ENCODE peak calls at places on chromosomes 16 and 17, in eight cellular contexts. R, V, Y, J, W, Q, B and H are unnamed samples.

GRCh38 chr16:46833465-46833810 is 2.5 kb upstream of the C16orf87 start:
- DNase-seq in R (no peak), V (no peak), Y (no peak), J (no peak), W (no peak), Q (no peak), B (no peak), H (no peak)

GRCh38 chr17:69047368-69048263 is 13.1 kb downstream of the ABCA9 start:
- DNase-seq in R (peak; percentile 76), V (peak; percentile 87), Y (peak; percentile 87), J (no peak), W (no peak), Q (no peak), B (no peak), H (peak; percentile 47)

GRCh38 chr17:44398692-44399691 is 9.5 kb upstream of the ITGA2B start:
- DNase-seq in R (no peak), V (no peak), Y (no peak), J (no peak), W (no peak), Q (no peak), B (no peak), H (no peak)

GRCh38 chr17:42780816-42781638 is 617 bp downstream of the WNK4 start:
- DNase-seq in R (no peak), V (no peak), Y (peak; percentile 17), J (no peak), W (no peak), Q (no peak), B (no peak), H (no peak)

GRCh38 chr17:5793899-5794298 is 209.6 kb upstream of the NLRP1 start:
- DNase-seq in R (no peak), V (no peak), Y (peak; percentile 57), J (peak; percentile 41), W (no peak), Q (no peak), B (no peak), H (no peak)

GRCh38 chr16:2280981-2281542 is 13.1 kb upstream of the RNPS1 start:
- DNase-seq in R (no peak), V (no peak), Y (no peak), J (no peak), W (no peak), Q (no peak), B (no peak), H (no peak)

GRCh38 chr16:3662601-3663000 is 8.1 kb downstream of the DNASE1 start:
- DNase-seq in R (no peak), V (no peak), Y (no peak), J (no peak), W (no peak), Q (no peak), B (no peak), H (no peak)

GRCh38 chr16:79776243-79776884 is 175.8 kb upstream of the MAF start:
- DNase-seq in R (no peak), V (peak; percentile 88), Y (peak; percentile 60), J (no peak), W (no peak), Q (no peak), B (no peak), H (no peak)

GRCh38 chr16:67027046-67027445 is 1.9 kb upstream of the CBFB start:
- DNase-seq in R (no peak), V (peak; percentile 66), Y (no peak), J (no peak), W (no peak), Q (no peak), B (no peak), H (no peak)

GRCh38 chr16:55502801-55503366 is 6.0 kb upstream of the LPCAT2 start:
- DNase-seq in R (peak; percentile 97), V (peak; percentile 91), Y (peak; percentile 93), J (no peak), W (no peak), Q (no peak), B (no peak), H (no peak)

GRCh38 chr16:27819881-27820610 is 243.5 kb downstream of the GSG1L start:
- DNase-seq in R (no peak), V (peak; percentile 78), Y (no peak), J (no peak), W (no peak), Q (no peak), B (no peak), H (peak; percentile 23)

GRCh38 chr17:75315541-75316243 is 26.5 kb upstream of the SLC25A19 start:
- DNase-seq in R (no peak), V (no peak), Y (peak; percentile 45), J (no peak), W (no peak), Q (no peak), B (no peak), H (peak; percentile 78)

GRCh38 chr17:79811036-79811887 is 14.4 kb upstream of the CBX8 start:
- DNase-seq in R (no peak), V (no peak), Y (no peak), J (no peak), W (no peak), Q (no peak), B (no peak), H (no peak)

GRCh38 chr17:81071761-81072741 is 37.1 kb downstream of the BAIAP2 start:
- DNase-seq in R (peak; percentile 73), V (no peak), Y (no peak), J (no peak), W (no peak), Q (no peak), B (no peak), H (no peak)

GRCh38 chr17:3892095-3892998 is 506 bp downstream of the CAMKK1 start:
- DNase-seq in R (peak; percentile 65), V (peak; percentile 97), Y (peak; percentile 66), J (peak; percentile 64), W (peak; percentile 94), Q (peak; percentile 73), B (peak; percentile 55), H (peak; percentile 99)

GRCh38 chr17:68296217-68297140 is 5.2 kb downstream of the ARSG start:
- DNase-seq in R (peak; percentile 49), V (no peak), Y (no peak), J (no peak), W (peak; percentile 89), Q (no peak), B (no peak), H (no peak)

GRCh38 chr16:82629441-82630027 is 2.8 kb downstream of the CDH13 start:
- DNase-seq in R (no peak), V (no peak), Y (peak; percentile 83), J (no peak), W (no peak), Q (no peak), B (no peak), H (no peak)

GRCh38 chr16:82630219-82630618 is 3.5 kb downstream of the CDH13 start:
- DNase-seq in R (no peak), V (no peak), Y (peak; percentile 55), J (no peak), W (no peak), Q (no peak), B (no peak), H (no peak)

GRCh38 chr16:82630688-82631087 is 3.9 kb downstream of the CDH13 start:
- DNase-seq in R (no peak), V (no peak), Y (peak; percentile 57), J (no peak), W (no peak), Q (no peak), B (no peak), H (no peak)

GRCh38 chr16:82633964-82634600 is 7.3 kb downstream of the CDH13 start:
- DNase-seq in R (no peak), V (no peak), Y (peak; percentile 53), J (no peak), W (no peak), Q (no peak), B (no peak), H (no peak)

GRCh38 chr16:82631701-82632685 is 5.2 kb downstream of the CDH13 start:
- DNase-seq in R (no peak), V (no peak), Y (no peak), J (peak; percentile 23), W (no peak), Q (no peak), B (no peak), H (no peak)
- TF ChIP-seq CTCF in R (no peak), V (no peak), Y (peak; percentile 1), J (no peak), W (no peak), Q (no peak), B (no peak), H (no peak)

GRCh38 chr17:70901870-70902269 is 732.5 kb downstream of the KCNJ2 start:
- DNase-seq in R (no peak), V (no peak), Y (no peak), J (no peak), W (no peak), Q (no peak), B (no peak), H (no peak)
- TF ChIP-seq CTCF in R (no peak), V (no peak), Y (no peak), J (no peak), W (no peak), Q (no peak), B (no peak), H (no peak)

GRCh38 chr16:9286930-9287329 is 195.5 kb downstream of the HAPSTR1 start:
- DNase-seq in R (no peak), V (no peak), Y (no peak), J (no peak), W (no peak), Q (no peak), B (no peak), H (no peak)
- TF ChIP-seq CTCF in R (no peak), V (no peak), Y (no peak), J (no peak), W (no peak), Q (no peak), B (no peak), H (no peak)

GRCh38 chr17:18000044-18000443 is 27.4 kb downstream of the DRC3 start:
- DNase-seq in R (no peak), V (no peak), Y (no peak), J (no peak), W (no peak), Q (no peak), B (no peak), H (no peak)

GRCh38 chr17:17994770-17995169 is 22.1 kb downstream of the DRC3 start:
- DNase-seq in R (no peak), V (no peak), Y (no peak), J (no peak), W (no peak), Q (no peak), B (no peak), H (no peak)

GRCh38 chr17:17998934-17999333 is 26.3 kb downstream of the DRC3 start:
- DNase-seq in R (no peak), V (no peak), Y (no peak), J (no peak), W (no peak), Q (no peak), B (no peak), H (no peak)

GRCh38 chr17:18002171-18002570 is 29.5 kb downstream of the DRC3 start:
- DNase-seq in R (no peak), V (no peak), Y (peak; percentile 43), J (no peak), W (no peak), Q (no peak), B (no peak), H (no peak)

DNA sequence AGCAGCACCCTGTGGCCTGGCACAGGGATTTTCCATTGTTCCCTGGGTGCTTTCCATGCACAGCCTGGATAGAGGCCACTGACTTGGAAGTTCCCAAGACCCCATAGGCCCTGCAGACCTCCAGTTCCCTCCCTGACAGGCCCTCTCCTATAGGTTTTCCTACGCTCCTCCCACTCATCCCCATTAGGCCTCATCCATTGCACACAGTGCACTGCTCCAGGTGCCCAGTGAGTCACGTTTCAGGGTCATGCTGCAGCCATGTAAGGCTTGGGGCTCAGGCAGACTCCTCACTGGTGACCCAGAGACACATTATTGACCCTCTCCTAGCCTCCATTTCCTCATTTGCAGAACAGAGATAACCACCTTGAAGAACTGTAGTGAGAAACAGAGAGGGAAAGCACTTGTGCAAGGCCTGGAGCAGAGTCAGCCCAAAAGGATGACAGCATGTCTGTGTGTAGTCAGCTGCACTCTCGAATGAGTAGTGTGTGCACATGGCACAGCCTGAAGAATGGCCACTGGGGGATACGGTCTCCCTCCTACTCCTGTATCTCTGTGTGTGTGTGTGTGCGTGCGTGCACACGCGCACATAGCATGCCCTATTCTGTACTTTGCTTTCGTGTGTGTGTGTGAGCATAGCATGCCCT is 26.8 kb downstream of the DRC3 start:
- DNase-seq in R (no peak), V (no peak), Y (peak; percentile 32), J (no peak), W (no peak), Q (no peak), B (no peak), H (no peak)
- TF ChIP-seq CTCF in R (no peak), V (no peak), Y (no peak), J (no peak), W (no peak), Q (no peak), B (no peak), H (no peak)